ENCODE peak calls at places on chromosome 16, in nine cellular contexts. G, J, Y, V, D, M, B, W and H are unnamed samples.

GRCh38 chr16:75121949-75122568 is 5.5 kb upstream of the LDHD start:
- DNase-seq in B (no peak), V (no peak), W (no peak), M (no peak), D (no peak), G (no peak), Y (no peak), J (no peak), H (no peak)

GRCh38 chr16:2026461-2027023 is at the start of gene NHERF2:
- DNase-seq in D (no peak), W (peak; percentile 60), J (peak; percentile 55), M (no peak), V (no peak), Y (no peak), B (no peak), G (no peak), H (peak; percentile 53)

GRCh38 chr16:19578378-19578851 is 22.9 kb downstream of the VPS35L start:
- DNase-seq in J (no peak), M (no peak), V (no peak), D (no peak), B (no peak), G (no peak), W (no peak), Y (no peak), H (no peak)

GRCh38 chr16:4679854-4680636 is 13.3 kb upstream of the NUDT16L1 start:
- DNase-seq in M (no peak), W (peak; percentile 91), V (no peak), J (peak; percentile 76), D (no peak), G (no peak), B (no peak), Y (no peak), H (peak; percentile 75)

GRCh38 chr16:62029947-62030346 is 6.3 kb downstream of the CDH8 start:
- DNase-seq in G (no peak), D (no peak), V (no peak), Y (no peak), W (no peak), B (no peak), M (no peak), J (no peak), H (no peak)

GRCh38 chr16:28324887-28325279 is 32.6 kb downstream of the SBK1 start:
- DNase-seq in Y (no peak), W (no peak), D (no peak), G (no peak), M (no peak), J (no peak), V (no peak), B (no peak), H (no peak)

GRCh38 chr16:68311316-68311620 is 449 bp downstream of the PRMT7 start:
- DNase-seq in V (no peak), B (peak; percentile 38), Y (no peak), J (no peak), G (no peak), D (no peak), W (no peak), M (no peak), H (no peak)

GRCh38 chr16:84618428-84619102 is 687 bp upstream of the COTL1 start:
- DNase-seq in D (no peak), G (no peak), J (no peak), M (no peak), V (peak; percentile 71), W (no peak), B (no peak), Y (peak; percentile 65), H (peak; percentile 62)

GRCh38 chr16:58652741-58653140 is 23.1 kb upstream of the CNOT1 start:
- DNase-seq in Y (no peak), B (no peak), G (no peak), M (no peak), D (no peak), V (no peak), W (no peak), J (no peak), H (peak; percentile 16)

GRCh38 chr16:19883296-19883951 is 1.2 kb downstream of the GPRC5B start:
- DNase-seq in D (no peak), J (peak; percentile 48), M (peak; percentile 67), V (no peak), Y (no peak), G (no peak), W (peak; percentile 48), B (no peak), H (peak; percentile 58)

GRCh38 chr16:84726670-84727467 is 27.1 kb downstream of the USP10 start:
- DNase-seq in M (peak; percentile 14), J (peak; percentile 27), B (no peak), D (no peak), G (no peak), W (no peak), V (no peak), Y (no peak), H (no peak)

GRCh38 chr16:1972490-1972877 is 631 bp downstream of the TBL3 start:
- DNase-seq in J (no peak), Y (no peak), D (no peak), M (no peak), V (no peak), W (no peak), G (no peak), B (no peak), H (no peak)

GRCh38 chr16:85746431-85747227 is 4.3 kb downstream of the C16orf74 start:
- DNase-seq in W (no peak), M (no peak), J (no peak), V (peak; percentile 87), G (no peak), B (no peak), Y (no peak), D (no peak), H (peak; percentile 20)

GRCh38 chr16:66935319-66936011 is at the start of gene CES2:
- DNase-seq in V (no peak), W (peak; percentile 86), G (no peak), Y (no peak), J (peak; percentile 55), B (no peak), D (no peak), M (peak; percentile 63), H (peak; percentile 46)

GRCh38 chr16:46428108-46429061 is 192.8 kb downstream of the SHCBP1 start:
- DNase-seq in Y (no peak), G (no peak), M (no peak), J (no peak), D (no peak), V (no peak), W (no peak), B (no peak), H (no peak)

GRCh38 chr16:85715169-85716015 is 26.6 kb upstream of the GINS2 start:
- DNase-seq in J (no peak), W (no peak), Y (no peak), M (no peak), B (no peak), G (no peak), V (no peak), D (peak; percentile 68), H (peak; percentile 76)

GRCh38 chr16:50765246-50765645 is 23.4 kb downstream of the CYLD start:
- DNase-seq in J (no peak), B (no peak), D (no peak), W (no peak), V (no peak), M (no peak), G (no peak), Y (no peak), H (no peak)

GRCh38 chr16:57862698-57863433 is 60.6 kb upstream of the KIFC3 start:
- DNase-seq in B (no peak), Y (no peak), J (no peak), D (no peak), W (no peak), G (no peak), M (no peak), V (no peak), H (no peak)

GRCh38 chr16:54284319-54284930 is 2.2 kb downstream of the IRX3 start:
- DNase-seq in Y (no peak), V (no peak), B (no peak), D (no peak), J (no peak), M (no peak), W (peak; percentile 58), G (no peak), H (peak; percentile 9)

GRCh38 chr16:53784312-53784711 is 80.4 kb downstream of the FTO start:
- DNase-seq in V (no peak), M (no peak), Y (no peak), W (no peak), G (no peak), B (no peak), D (no peak), J (no peak), H (no peak)

GRCh38 chr16:75789237-75789636 is 62.9 kb upstream of the CPHXL start:
- DNase-seq in G (no peak), B (peak; percentile 9), M (no peak), W (no peak), D (peak; percentile 56), J (no peak), V (peak; percentile 27), Y (peak; percentile 3), H (peak; percentile 75)

GRCh38 chr16:28321700-28322411 is 29.5 kb downstream of the SBK1 start:
- DNase-seq in V (peak; percentile 70), W (no peak), M (no peak), J (no peak), B (no peak), D (peak; percentile 1), Y (no peak), G (no peak), H (peak; percentile 58)

GRCh38 chr16:56795011-56795410 is 65.1 kb downstream of the NUP93 start:
- DNase-seq in M (no peak), G (no peak), B (no peak), Y (no peak), J (no peak), V (no peak), W (no peak), D (no peak), H (peak; percentile 58)

GRCh38 chr16:12499032-12499735 is 304.5 kb downstream of the CPPED1 start:
- DNase-seq in W (no peak), V (no peak), Y (no peak), D (no peak), B (no peak), G (no peak), M (no peak), J (no peak), H (no peak)

GRCh38 chr16:68936729-68937631 is 93.6 kb downstream of the TANGO6 start:
- DNase-seq in M (no peak), W (no peak), V (no peak), D (peak; percentile 23), G (no peak), J (no peak), B (no peak), Y (no peak), H (peak; percentile 19)

GRCh38 chr16:66741131-66741900 is 10.1 kb downstream of the DYNC1LI2 start:
- DNase-seq in W (peak; percentile 91), V (peak; percentile 53), Y (peak; percentile 82), B (no peak), J (peak; percentile 88), M (peak; percentile 88), D (no peak), G (peak; percentile 96), H (peak; percentile 96)

GRCh38 chr16:19458722-19459379 is 41.2 kb downstream of the TMC5 start:
- DNase-seq in W (no peak), Y (no peak), G (no peak), M (no peak), D (no peak), B (no peak), V (no peak), J (no peak), H (no peak)

GRCh38 chr16:5735444-5735843 is 637.8 kb upstream of the EEF2KMT start:
- DNase-seq in B (no peak), W (no peak), V (no peak), Y (no peak), D (no peak), J (no peak), M (no peak), G (no peak), H (no peak)